ENCODE peak calls at places on chromosomes 7 and 10, in eight cellular contexts. Q is CD4-positive, alpha-beta memory T cell; O is BJ; U is adipocyte; W is AG04449; X is BE2C; Z is psoas muscle; G is CD8-positive, alpha-beta memory T cell. K is an unnamed sample.

GRCh38 chr10:62880162-62880561 is 64.0 kb upstream of the EGR2 start:
- DNase-seq in G (no peak), U (no peak), Q (no peak), X (no peak), O (no peak), W (no peak), Z (no peak), K (no peak)

GRCh38 chr10:86267286-86268195 is 99.1 kb downstream of the GRID1 start:
- DNase-seq in Q (no peak), X (no peak), G (no peak), U (no peak), Z (no peak), O (no peak), W (no peak), K (no peak)

GRCh38 chr10:124095096-124095495 is 1.7 kb upstream of the CHST15 start:
- DNase-seq in W (no peak), G (no peak), X (no peak), Z (no peak), Q (no peak), U (no peak), O (no peak), K (no peak)

GRCh38 chr10:86795353-86795752 is 38.9 kb downstream of the BMPR1A start:
- DNase-seq in G (no peak), X (no peak), O (peak; percentile 34), Q (no peak), Z (no peak), U (peak; percentile 87), W (peak; percentile 54), K (peak; percentile 63)

GRCh38 chr7:54812747-54813146 is 53.7 kb upstream of the SEC61G start:
- DNase-seq in Z (no peak), X (no peak), Q (no peak), U (no peak), W (no peak), O (no peak), G (no peak), K (no peak)

GRCh38 chr10:31139497-31139896 is 107.8 kb upstream of the ZNF438 start:
- DNase-seq in U (no peak), G (no peak), O (no peak), Z (no peak), Q (no peak), X (no peak), W (no peak), K (no peak)

GRCh38 chr7:74453321-74454011 is at the start of gene GTF2IRD1:
- DNase-seq in O (no peak), W (peak; percentile 9), G (peak; percentile 28), U (peak; percentile 92), X (peak; percentile 78), Q (peak; percentile 46), Z (peak; percentile 73), K (peak; percentile 50)

GRCh38 chr7:30727061-30727945 is 24.6 kb upstream of the INMT start:
- DNase-seq in X (no peak), U (peak; percentile 27), W (no peak), O (no peak), Z (no peak), Q (peak; percentile 78), G (peak; percentile 81), K (no peak)

GRCh38 chr7:22364910-22365309 is 8.0 kb upstream of the RAPGEF5 start:
- DNase-seq in W (no peak), G (no peak), Q (no peak), O (no peak), X (no peak), Z (no peak), U (no peak), K (no peak)

GRCh38 chr10:14328881-14329280 is 1.8 kb downstream of the FRMD4A start:
- DNase-seq in U (no peak), G (no peak), X (no peak), O (no peak), Z (no peak), Q (no peak), W (no peak), K (no peak)

GRCh38 chr7:106573738-106574137 is 87.2 kb downstream of the CCDC71L start:
- DNase-seq in G (no peak), X (no peak), Q (no peak), O (no peak), U (no peak), W (no peak), Z (no peak), K (no peak)

GRCh38 chr10:125023269-125023668 is 81.3 kb downstream of the ZRANB1 start:
- DNase-seq in U (no peak), X (peak; percentile 90), Q (no peak), O (no peak), W (no peak), G (no peak), Z (peak; percentile 48), K (no peak)

GRCh38 chr7:11633325-11633724 is 198.7 kb downstream of the THSD7A start:
- DNase-seq in Z (no peak), X (no peak), O (no peak), G (no peak), U (no peak), W (no peak), Q (no peak), K (no peak)

GRCh38 chr10:66747451-66747850 is 178.4 kb upstream of the LRRTM3 start:
- DNase-seq in W (peak; percentile 84), X (no peak), Z (no peak), Q (no peak), G (no peak), O (peak; percentile 75), U (peak; percentile 90), K (peak; percentile 65)

GRCh38 chr10:132468651-132469050 is 68.9 kb upstream of the INPP5A start:
- DNase-seq in X (no peak), Q (no peak), W (no peak), O (no peak), G (no peak), Z (no peak), U (no peak), K (no peak)

GRCh38 chr7:80847895-80848294 is 71.0 kb downstream of the SEMA3C start:
- DNase-seq in U (peak; percentile 56), Q (no peak), O (no peak), W (no peak), X (no peak), G (no peak), Z (no peak), K (no peak)

GRCh38 chr10:119305860-119306513 is 98.6 kb downstream of the GRK5 start:
- DNase-seq in W (peak; percentile 96), O (peak; percentile 72), G (peak; percentile 68), X (peak; percentile 30), Q (peak; percentile 84), Z (peak; percentile 70), U (peak; percentile 47), K (peak; percentile 93)

GRCh38 chr10:80538481-80539185 is 931 bp downstream of the SH2D4B start:
- DNase-seq in G (no peak), X (no peak), Z (no peak), W (no peak), O (no peak), Q (no peak), U (no peak), K (no peak)

GRCh38 chr7:92276486-92276885 is 30.7 kb downstream of the ANKIB1 start:
- DNase-seq in Z (no peak), O (no peak), Q (no peak), W (no peak), G (no peak), X (no peak), U (no peak), K (no peak)

GRCh38 chr10:76632158-76633051 is 1005.2 kb downstream of the KCNMA1 start:
- DNase-seq in O (no peak), U (no peak), G (no peak), X (no peak), Z (no peak), W (no peak), Q (no peak), K (no peak)

GRCh38 chr10:122688293-122688989 is 11.2 kb downstream of the C10orf120 start:
- DNase-seq in U (peak; percentile 3), G (no peak), W (no peak), Z (no peak), O (no peak), Q (no peak), X (no peak), K (no peak)

GRCh38 chr7:93821463-93821862 is 69.1 kb downstream of the TFPI2 start:
- DNase-seq in Q (no peak), G (no peak), W (no peak), Z (no peak), O (no peak), U (no peak), X (no peak), K (no peak)

GRCh38 chr7:93813514-93813913 is 77.0 kb downstream of the TFPI2 start:
- DNase-seq in X (no peak), Z (no peak), O (no peak), G (no peak), Q (no peak), W (no peak), U (no peak), K (no peak)

GRCh38 chr7:93817004-93817403 is 73.5 kb downstream of the TFPI2 start:
- DNase-seq in Q (no peak), X (no peak), Z (no peak), G (no peak), W (no peak), O (no peak), U (no peak), K (no peak)

GRCh38 chr7:93819699-93820098 is 70.9 kb downstream of the TFPI2 start:
- DNase-seq in Q (no peak), O (no peak), X (no peak), G (no peak), Z (no peak), U (no peak), W (no peak), K (no peak)

GRCh38 chr7:93817561-93817960 is 73.0 kb downstream of the TFPI2 start:
- DNase-seq in O (no peak), G (no peak), Z (no peak), X (no peak), Q (no peak), U (peak; percentile 50), W (no peak), K (peak; percentile 8)
- H3K4me3 ChIP-seq in O (no peak overlapping the region), G (no peak overlapping the region), Z (no peak overlapping the region), X (no peak overlapping the region), Q (no peak overlapping the region), U (no peak overlapping the region), W (no peak overlapping the region), K (no peak overlapping the region)

GRCh38 chr7:84720456-84721097 is 466.3 kb downstream of the SEMA3D start:
- DNase-seq in U (no peak), Z (no peak), G (no peak), Q (no peak), W (no peak), X (no peak), O (no peak), K (no peak)
- H3K4me3 ChIP-seq in U (no peak overlapping the region), Z (no peak overlapping the region), G (no peak overlapping the region), Q (no peak overlapping the region), W (no peak overlapping the region), X (no peak overlapping the region), O (no peak overlapping the region), K (no peak overlapping the region)

DNA sequence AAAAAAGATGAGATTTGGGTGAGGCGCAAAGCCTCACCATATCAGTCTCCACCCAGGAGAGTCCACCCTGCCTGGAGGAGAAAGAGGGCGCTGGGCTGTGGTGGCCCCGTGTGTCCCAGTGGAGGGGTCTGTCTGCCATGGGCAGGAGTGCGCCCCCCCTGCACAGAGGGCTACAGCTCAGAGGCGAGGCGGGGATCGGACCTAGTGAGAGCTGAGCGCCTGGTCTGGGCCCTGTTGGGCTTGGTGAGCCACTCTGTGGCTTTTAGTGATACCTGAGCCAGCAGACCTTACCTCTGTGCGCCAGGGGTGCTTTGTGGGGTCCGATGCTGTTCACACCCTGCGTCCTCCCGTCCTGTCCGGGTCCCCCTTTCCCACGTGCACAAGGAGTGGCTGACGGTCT is 25.9 kb upstream of the GNA12 start:
- DNase-seq in X (no peak), O (no peak), G (no peak), W (no peak), U (no peak), Z (no peak), Q (no peak), K (no peak)
- H3K4me3 ChIP-seq in X (no peak overlapping the region), O (no peak overlapping the region), G (peak overlapping the region; percentile 38), W (no peak overlapping the region), U (no peak overlapping the region), Z (no peak overlapping the region), Q (peak overlapping the region; percentile 50), K (no peak overlapping the region)

GRCh38 chr7:143289421-143289820 is 1.3 kb downstream of the CASP2 start:
- DNase-seq in Z (no peak), G (no peak), X (no peak), W (no peak), U (peak; percentile 26), O (no peak), Q (no peak), K (no peak)
- H3K4me3 ChIP-seq in Z (peak overlapping the region; percentile 99), G (peak overlapping the region; percentile 59), X (peak overlapping the region; percentile 99), W (peak overlapping the region; percentile 88), U (peak overlapping the region; percentile 96), O (peak overlapping the region; percentile 92), Q (peak overlapping the region; percentile 82), K (peak overlapping the region; percentile 75)

K was measured in skeletal muscle cell.